ENCODE peak calls at places on chromosomes 13 and 19, in five cellular contexts. S, F, E, N and M are unnamed samples.

GRCh38 chr19:38690832-38691231 is 43.4 kb downstream of the ACTN4 start:
- DNase-seq in F (no peak), E (no peak), S (no peak), N (no peak), M (peak)

GRCh38 chr19:2202366-2202765 is 33.8 kb downstream of the PLEKHJ1 start:
- DNase-seq in N (no peak), F (no peak), E (no peak), S (no peak), M (no peak)

GRCh38 chr19:3471954-3472655 is 8.2 kb downstream of the SMIM24 start:
- DNase-seq in E (no peak), N (peak), F (no peak), S (no peak), M (no peak)

GRCh38 chr13:84648069-84648640 is 765.9 kb upstream of the SLITRK1 start:
- DNase-seq in F (no peak), S (no peak), E (no peak), N (no peak), M (no peak)

GRCh38 chr19:55809381-55810058 is 22.3 kb downstream of the NLRP11 start:
- DNase-seq in S (peak), N (peak), E (no peak), F (peak), M (no peak)

GRCh38 chr19:5131031-5131865 is 162.3 kb downstream of the KDM4B start:
- DNase-seq in F (no peak), N (peak), S (no peak), E (no peak), M (no peak)

GRCh38 chr19:1183543-1184172 is 9.6 kb upstream of the SBNO2 start:
- DNase-seq in E (no peak), N (peak), F (peak), S (peak), M (peak)

GRCh38 chr13:72304121-72304745 is 423.2 kb downstream of the MZT1 start:
- DNase-seq in E (peak), N (no peak), S (no peak), F (no peak), M (no peak)

GRCh38 chr13:79405501-79405830 is 589 bp downstream of the RBM26 start:
- DNase-seq in N (no peak), E (no peak), S (no peak), F (peak), M (no peak)

GRCh38 chr13:113413898-113414282 is 39.4 kb downstream of the ADPRHL1 start:
- DNase-seq in F (no peak), S (no peak), N (no peak), E (no peak), M (no peak)

GRCh38 chr19:46850228-46851203 is at the start of gene AP2S1:
- DNase-seq in E (peak), S (peak), N (peak), F (peak), M (peak)

GRCh38 chr19:44891016-44891882 is at the start of gene TOMM40:
- DNase-seq in N (peak), S (no peak), F (peak), E (peak), M (no peak)

GRCh38 chr13:27044837-27045570 is 126.6 kb downstream of the USP12 start:
- DNase-seq in E (no peak), N (peak), F (no peak), S (no peak), M (no peak)

GRCh38 chr19:28313633-28314032 is 899.3 kb downstream of the UQCRFS1 start:
- DNase-seq in E (no peak), S (no peak), F (no peak), N (no peak), M (no peak)

GRCh38 chr13:76822691-76823267 is 63.4 kb downstream of the KCTD12 start:
- DNase-seq in E (no peak), N (peak), F (no peak), S (peak), M (peak)
- TF ChIP-seq CTCF in E (peak), N (no peak), F (no peak), S (peak), M (peak)

DNA sequence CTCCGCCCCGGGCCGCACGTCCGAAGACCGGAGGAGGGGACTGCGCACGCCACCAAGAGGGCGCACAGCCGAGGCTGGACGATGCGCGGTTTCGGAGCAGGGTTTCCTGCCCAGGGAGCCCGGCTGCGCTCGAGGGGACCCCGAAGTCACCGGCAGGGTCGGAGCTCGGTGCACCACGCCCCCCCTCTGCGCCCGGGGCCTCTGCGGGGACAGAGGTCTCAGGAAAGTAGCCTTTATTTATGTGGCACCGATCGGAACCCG is 108.9 kb upstream of the DOCK9 start:
- DNase-seq in N (no peak), S (no peak), F (peak), E (no peak), M (peak)
- TF ChIP-seq CTCF in N (no peak), S (no peak), F (no peak), E (no peak), M (no peak)

GRCh38 chr13:48643159-48643558 is 10.6 kb upstream of the CYSLTR2 start:
- DNase-seq in F (no peak), E (no peak), S (no peak), N (no peak), M (no peak)
- TF ChIP-seq CTCF in F (no peak), E (no peak), S (no peak), N (no peak), M (peak)

GRCh38 chr13:99506632-99507031 is 5.4 kb downstream of the TM9SF2 start:
- DNase-seq in F (no peak), E (no peak), N (no peak), S (no peak), M (no peak)

GRCh38 chr13:99507054-99507453 is 5.8 kb downstream of the TM9SF2 start:
- DNase-seq in F (no peak), S (no peak), E (no peak), N (no peak), M (no peak)

GRCh38 chr13:99501952-99502310 is 659 bp downstream of the TM9SF2 start:
- DNase-seq in N (no peak), S (peak), F (no peak), E (no peak), M (no peak)

GRCh38 chr13:99509477-99509876 is 8.2 kb downstream of the TM9SF2 start:
- DNase-seq in S (no peak), F (no peak), N (no peak), E (no peak), M (no peak)

GRCh38 chr13:99505814-99506269 is 4.6 kb downstream of the TM9SF2 start:
- DNase-seq in F (peak), S (peak), E (no peak), N (no peak), M (no peak)
- TF ChIP-seq CTCF in F (peak), S (peak), E (peak), N (no peak), M (peak)

GRCh38 chr13:36086117-36086516 is 45.1 kb downstream of the DCLK1 start:
- DNase-seq in N (no peak), E (no peak), F (no peak), S (no peak), M (no peak)
- TF ChIP-seq CTCF in N (no peak), E (peak), F (no peak), S (no peak), M (no peak)